ENCODE peak calls at places on chromosomes 5 and 9, in four cellular contexts. D is COR-L47, B is frontal cortex, F is NCI-H1092. P is an unnamed sample.

GRCh38 chr5:158641016-158641415 is 458.7 kb downstream of the EBF1 start:
- DNase-seq in D (no peak), B (no peak), F (no peak), P (no peak)

GRCh38 chr5:133122711-133123110 is 70.9 kb downstream of the HSPA4 start:
- DNase-seq in D (no peak), B (no peak), F (no peak), P (no peak)

GRCh38 chr5:37738057-37738691 is 101.7 kb downstream of the GDNF start:
- DNase-seq in D (no peak), B (no peak), F (no peak), P (no peak)

GRCh38 chr9:70573308-70573707 is 158.9 kb upstream of the KLF9 start:
- DNase-seq in D (no peak), B (no peak), F (no peak), P (no peak)

GRCh38 chr9:91302831-91303230 is 58.9 kb downstream of the AUH start:
- DNase-seq in D (no peak), B (no peak), F (no peak), P (peak)

GRCh38 chr9:83933804-83934203 is 12.6 kb upstream of the KIF27 start:
- DNase-seq in D (no peak), B (no peak), F (no peak), P (no peak)

GRCh38 chr9:27485158-27485557 is 38.9 kb upstream of the IFNK start:
- DNase-seq in D (no peak), B (no peak), F (no peak), P (no peak)

GRCh38 chr5:176532795-176533194 is 4.4 kb downstream of the RNF44 start:
- DNase-seq in D (no peak), B (no peak), F (no peak), P (no peak)

GRCh38 chr5:112240011-112240410 is 179.1 kb downstream of the EPB41L4A start:
- DNase-seq in D (no peak), B (no peak), F (no peak), P (no peak)

GRCh38 chr5:58048954-58049353 is 410.9 kb downstream of the PLK2 start:
- DNase-seq in D (no peak), B (no peak), F (no peak), P (no peak)

GRCh38 chr5:158023266-158023665 is 164.3 kb upstream of the CLINT1 start:
- DNase-seq in D (no peak), B (no peak), F (no peak), P (no peak)

GRCh38 chr9:98728500-98728899 is 19.8 kb upstream of the GABBR2 start:
- DNase-seq in D (no peak), B (no peak), F (no peak), P (no peak)

GRCh38 chr5:100828071-100828689 is 74.9 kb downstream of the ST8SIA4 start:
- DNase-seq in D (no peak), B (no peak), F (no peak), P (no peak)

GRCh38 chr9:89690334-89690912 is 85.6 kb downstream of the GADD45G start:
- DNase-seq in D (no peak), B (no peak), F (no peak), P (no peak)

GRCh38 chr5:110840347-110840960 is 101.6 kb downstream of the SLC25A46 start:
- DNase-seq in D (no peak), B (no peak), F (no peak), P (no peak)

GRCh38 chr5:56598941-56599340 is 216.4 kb upstream of the MAP3K1 start:
- DNase-seq in D (no peak), B (no peak), F (no peak), P (no peak)

GRCh38 chr5:6686916-6687409 is 26.3 kb upstream of the TENT4A start:
- DNase-seq in D (no peak), B (no peak), F (no peak), P (peak)

GRCh38 chr9:94860678-94861588 is 134.4 kb downstream of the AOPEP start:
- DNase-seq in D (peak), B (no peak), F (no peak), P (no peak)

GRCh38 chr9:100352727-100353505 is at the start of gene TEX10:
- DNase-seq in D (peak), B (peak), F (peak), P (peak)

GRCh38 chr9:129482521-129483466 is 138.1 kb downstream of the C9orf50 start:
- DNase-seq in D (peak), B (peak), F (peak), P (peak)

GRCh38 chr5:157842185-157842584 is 16.8 kb downstream of the CLINT1 start:
- DNase-seq in D (no peak), B (no peak), F (no peak), P (no peak)

GRCh38 chr5:67255881-67256280 is 59.3 kb upstream of the CD180 start:
- DNase-seq in D (no peak), B (no peak), F (no peak), P (no peak)

GRCh38 chr5:96896285-96896711 is 20.0 kb downstream of the ERAP2 start:
- DNase-seq in D (no peak), B (no peak), F (no peak), P (no peak)

GRCh38 chr5:93349613-93350012 is 231.4 kb downstream of the NR2F1-AS1 start:
- DNase-seq in D (no peak), B (no peak), F (no peak), P (no peak)

GRCh38 chr5:39520232-39520572 is 95.4 kb upstream of the DAB2 start:
- DNase-seq in D (no peak), B (no peak), F (no peak), P (no peak)

GRCh38 chr5:6399978-6400910 is 21.9 kb upstream of the MED10 start:
- DNase-seq in D (no peak), B (no peak), F (no peak), P (no peak)

GRCh38 chr5:177592010-177592834 is at the start of gene TMED9:
- DNase-seq in D (peak), B (peak), F (peak), P (peak)

GRCh38 chr5:42583322-42583721 is 160.1 kb downstream of the GHR start:
- DNase-seq in D (peak), B (peak), F (no peak), P (peak)